ENCODE peak calls at places on chromosome 22, in six cellular contexts. One of them, this sample, is unnamed.

GRCh38 chr22:47351836-47352579 is 589.6 kb downstream of the TBC1D22A start:
- DNase-seq in IMR-90: no peak
- DNase-seq in GM12865: no peak
- DNase-seq in heart right ventricle: no peak
- DNase-seq in AG09309: no peak
- DNase-seq in CD4-positive, alpha-beta T cell: no peak
- DNase-seq in this sample: no peak

GRCh38 chr22:36910461-36910860 is 3.0 kb upstream of the CSF2RB start:
- DNase-seq in heart right ventricle: no peak
- DNase-seq in CD4-positive, alpha-beta T cell: no peak
- DNase-seq in IMR-90: no peak
- DNase-seq in GM12865: no peak
- DNase-seq in AG09309: peak
- DNase-seq in this sample: no peak

GRCh38 chr22:16717699-16718558 is 107.3 kb downstream of the XKR3 start:
- DNase-seq in AG09309: no peak
- DNase-seq in IMR-90: no peak
- DNase-seq in CD4-positive, alpha-beta T cell: no peak
- DNase-seq in GM12865: no peak
- DNase-seq in heart right ventricle: no peak
- DNase-seq in this sample: no peak

GRCh38 chr22:46457502-46458488 is 79.6 kb downstream of the CELSR1 start:
- DNase-seq in heart right ventricle: no peak
- DNase-seq in AG09309: no peak
- DNase-seq in CD4-positive, alpha-beta T cell: no peak
- DNase-seq in GM12865: no peak
- DNase-seq in IMR-90: peak
- DNase-seq in this sample: no peak

GRCh38 chr22:33851240-33851639 is 69.0 kb downstream of the LARGE1 start:
- DNase-seq in IMR-90: peak
- DNase-seq in heart right ventricle: no peak
- DNase-seq in CD4-positive, alpha-beta T cell: no peak
- DNase-seq in AG09309: no peak
- DNase-seq in GM12865: no peak
- DNase-seq in this sample: no peak

GRCh38 chr22:21031545-21032036 is 770 bp downstream of the SLC7A4 start:
- DNase-seq in IMR-90: no peak
- DNase-seq in GM12865: no peak
- DNase-seq in CD4-positive, alpha-beta T cell: no peak
- DNase-seq in AG09309: no peak
- DNase-seq in heart right ventricle: no peak
- DNase-seq in this sample: no peak

GRCh38 chr22:49325531-49326395 is 501.9 kb downstream of the BRD1 start:
- DNase-seq in heart right ventricle: no peak
- DNase-seq in CD4-positive, alpha-beta T cell: no peak
- DNase-seq in IMR-90: no peak
- DNase-seq in GM12865: no peak
- DNase-seq in AG09309: no peak
- DNase-seq in this sample: no peak

GRCh38 chr22:37098976-37099577 is 10.4 kb downstream of the TMPRSS6 start:
- DNase-seq in heart right ventricle: no peak
- DNase-seq in CD4-positive, alpha-beta T cell: no peak
- DNase-seq in AG09309: no peak
- DNase-seq in GM12865: no peak
- DNase-seq in IMR-90: no peak
- DNase-seq in this sample: no peak

GRCh38 chr22:19120829-19121630 is 1.2 kb downstream of the DGCR2 start:
- DNase-seq in heart right ventricle: no peak
- DNase-seq in IMR-90: peak
- DNase-seq in GM12865: no peak
- DNase-seq in CD4-positive, alpha-beta T cell: no peak
- DNase-seq in AG09309: no peak
- DNase-seq in this sample: no peak

GRCh38 chr22:30285176-30285845 is 4.0 kb downstream of the CASTOR1 start:
- DNase-seq in GM12865: no peak
- DNase-seq in IMR-90: no peak
- DNase-seq in heart right ventricle: no peak
- DNase-seq in AG09309: no peak
- DNase-seq in CD4-positive, alpha-beta T cell: no peak
- DNase-seq in this sample: no peak

GRCh38 chr22:33057363-33057995 is 702 bp downstream of the SYN3 start:
- DNase-seq in heart right ventricle: no peak
- DNase-seq in AG09309: no peak
- DNase-seq in IMR-90: no peak
- DNase-seq in CD4-positive, alpha-beta T cell: no peak
- DNase-seq in GM12865: no peak
- DNase-seq in this sample: no peak

GRCh38 chr22:19287889-19288288 is 3.6 kb downstream of the CLTCL1 start:
- DNase-seq in GM12865: no peak
- DNase-seq in CD4-positive, alpha-beta T cell: no peak
- DNase-seq in AG09309: peak
- DNase-seq in heart right ventricle: no peak
- DNase-seq in IMR-90: peak
- DNase-seq in this sample: no peak

DNA sequence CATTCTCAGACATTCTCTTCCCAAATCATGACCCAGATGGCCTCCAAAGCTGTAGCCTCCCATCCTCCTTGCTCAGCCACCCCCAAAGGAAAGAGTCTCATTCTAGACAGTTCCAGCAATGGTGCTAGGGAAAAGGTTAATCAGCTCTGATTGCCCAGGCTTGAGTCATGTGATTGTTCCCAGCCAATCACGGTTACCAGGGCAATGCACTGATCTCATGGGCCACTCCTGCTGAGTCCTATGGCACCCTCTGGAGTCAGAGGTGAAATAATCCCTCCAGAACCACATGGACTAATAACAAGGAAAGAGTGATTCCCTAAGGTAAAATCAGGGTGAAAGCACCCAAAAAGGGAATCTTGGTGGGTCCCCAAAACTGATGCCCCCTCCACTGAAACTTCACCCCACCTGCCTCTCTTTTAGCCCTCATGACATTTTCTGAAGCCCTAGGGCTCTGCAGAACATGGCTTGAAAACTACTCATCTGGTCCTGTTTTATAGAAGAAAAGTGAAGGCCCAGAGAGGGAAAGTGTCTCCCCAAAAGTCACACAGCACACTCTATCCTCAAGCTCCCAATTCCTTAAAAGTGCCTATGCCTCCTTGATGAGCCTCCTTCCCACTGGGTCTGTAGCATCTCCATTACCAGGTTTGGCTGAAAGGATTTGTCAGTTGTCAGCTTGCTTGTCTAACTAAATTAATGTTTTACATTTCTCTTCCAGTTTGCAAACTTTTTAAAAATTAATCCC is 203.7 kb downstream of the MN1 start:
- DNase-seq in IMR-90: no peak
- DNase-seq in GM12865: no peak
- DNase-seq in heart right ventricle: no peak
- DNase-seq in AG09309: no peak
- DNase-seq in CD4-positive, alpha-beta T cell: no peak
- DNase-seq in this sample: no peak
- TF ChIP-seq CTCF in IMR-90: no peak
- TF ChIP-seq CTCF in GM12865: no peak
- TF ChIP-seq CTCF in heart right ventricle: no peak
- TF ChIP-seq CTCF in AG09309: peak
- TF ChIP-seq CTCF in CD4-positive, alpha-beta T cell: no peak
- TF ChIP-seq CTCF in this sample: no peak

GRCh38 chr22:29267858-29268510 is at the start of the genes EWSR1 and RHBDD3:
- DNase-seq in GM12865: peak
- DNase-seq in heart right ventricle: peak
- DNase-seq in AG09309: peak
- DNase-seq in IMR-90: peak
- DNase-seq in CD4-positive, alpha-beta T cell: peak
- DNase-seq in this sample: peak
- TF ChIP-seq CTCF in GM12865: no peak
- TF ChIP-seq CTCF in heart right ventricle: peak
- TF ChIP-seq CTCF in AG09309: no peak
- TF ChIP-seq CTCF in IMR-90: no peak
- TF ChIP-seq CTCF in CD4-positive, alpha-beta T cell: no peak
- TF ChIP-seq CTCF in this sample: no peak

GRCh38 chr22:23178512-23179254 is 1.6 kb upstream of the BCR start:
- DNase-seq in GM12865: peak
- DNase-seq in heart right ventricle: peak
- DNase-seq in AG09309: no peak
- DNase-seq in CD4-positive, alpha-beta T cell: peak
- DNase-seq in IMR-90: peak
- DNase-seq in this sample: no peak

GRCh38 chr22:23180893-23181762 is 819 bp downstream of the BCR start:
- DNase-seq in heart right ventricle: no peak
- DNase-seq in AG09309: no peak
- DNase-seq in CD4-positive, alpha-beta T cell: no peak
- DNase-seq in IMR-90: no peak
- DNase-seq in GM12865: peak
- DNase-seq in this sample: peak

GRCh38 chr22:23179381-23180294 is 671 bp upstream of the BCR start:
- DNase-seq in GM12865: peak
- DNase-seq in heart right ventricle: peak
- DNase-seq in CD4-positive, alpha-beta T cell: no peak
- DNase-seq in IMR-90: no peak
- DNase-seq in AG09309: no peak
- DNase-seq in this sample: peak

GRCh38 chr22:23181763-23182288 is 1.5 kb downstream of the BCR start:
- DNase-seq in CD4-positive, alpha-beta T cell: no peak
- DNase-seq in heart right ventricle: no peak
- DNase-seq in IMR-90: no peak
- DNase-seq in AG09309: no peak
- DNase-seq in GM12865: no peak
- DNase-seq in this sample: peak

DNA sequence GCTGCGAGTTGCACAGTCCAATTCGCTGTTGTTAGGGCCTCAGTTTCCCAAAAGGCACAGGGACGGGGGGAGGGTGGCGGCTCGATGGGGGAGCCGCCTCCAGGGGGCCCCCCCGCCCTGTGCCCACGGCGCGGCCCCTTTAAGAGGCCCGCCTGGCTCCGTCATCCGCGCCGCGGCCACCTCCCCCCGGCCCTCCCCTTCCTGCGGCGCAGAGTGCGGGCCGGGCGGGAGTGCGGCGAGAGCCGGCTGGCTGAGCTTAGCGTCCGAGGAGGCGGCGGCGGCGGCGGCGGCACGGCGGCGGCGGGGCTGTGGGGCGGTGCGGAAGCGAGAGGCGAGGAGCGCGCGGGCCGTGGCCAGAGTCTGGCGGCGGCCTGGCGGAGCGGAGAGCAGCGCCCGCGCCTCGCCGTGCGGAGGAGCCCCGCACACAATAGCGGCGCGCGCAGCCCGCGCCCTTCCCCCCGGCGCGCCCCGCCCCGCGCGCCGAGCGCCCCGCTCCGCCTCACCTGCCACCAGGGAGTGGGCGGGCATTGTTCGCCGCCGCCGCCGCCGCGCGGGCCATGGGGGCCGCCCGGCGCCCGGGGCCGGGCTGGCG is at the start of gene BCR:
- DNase-seq in GM12865: peak
- DNase-seq in IMR-90: peak
- DNase-seq in AG09309: peak
- DNase-seq in CD4-positive, alpha-beta T cell: peak
- DNase-seq in heart right ventricle: peak
- DNase-seq in this sample: peak
- TF ChIP-seq CTCF in GM12865: no peak
- TF ChIP-seq CTCF in IMR-90: no peak
- TF ChIP-seq CTCF in AG09309: peak
- TF ChIP-seq CTCF in CD4-positive, alpha-beta T cell: no peak
- TF ChIP-seq CTCF in heart right ventricle: no peak
- TF ChIP-seq CTCF in this sample: peak

GRCh38 chr22:41197046-41197807 is 7.9 kb upstream of the L3MBTL2 start:
- DNase-seq in IMR-90: peak
- DNase-seq in GM12865: peak
- DNase-seq in CD4-positive, alpha-beta T cell: peak
- DNase-seq in heart right ventricle: peak
- DNase-seq in AG09309: no peak
- DNase-seq in this sample: peak
- TF ChIP-seq CTCF in IMR-90: peak
- TF ChIP-seq CTCF in GM12865: no peak
- TF ChIP-seq CTCF in CD4-positive, alpha-beta T cell: no peak
- TF ChIP-seq CTCF in heart right ventricle: peak
- TF ChIP-seq CTCF in AG09309: peak
- TF ChIP-seq CTCF in this sample: peak

GRCh38 chr22:23115369-23115768 is 26.4 kb downstream of the RSPH14 start:
- DNase-seq in IMR-90: no peak
- DNase-seq in GM12865: no peak
- DNase-seq in heart right ventricle: no peak
- DNase-seq in AG09309: no peak
- DNase-seq in CD4-positive, alpha-beta T cell: no peak
- DNase-seq in this sample: no peak
- TF ChIP-seq CTCF in IMR-90: no peak
- TF ChIP-seq CTCF in GM12865: no peak
- TF ChIP-seq CTCF in heart right ventricle: no peak
- TF ChIP-seq CTCF in AG09309: no peak
- TF ChIP-seq CTCF in CD4-positive, alpha-beta T cell: no peak
- TF ChIP-seq CTCF in this sample: no peak

GRCh38 chr22:43345761-43346261 is 2.6 kb upstream of the SCUBE1 start:
- DNase-seq in AG09309: no peak
- DNase-seq in GM12865: peak
- DNase-seq in heart right ventricle: no peak
- DNase-seq in CD4-positive, alpha-beta T cell: no peak
- DNase-seq in IMR-90: no peak
- DNase-seq in this sample: no peak
- TF ChIP-seq CTCF in AG09309: no peak
- TF ChIP-seq CTCF in GM12865: no peak
- TF ChIP-seq CTCF in heart right ventricle: no peak
- TF ChIP-seq CTCF in CD4-positive, alpha-beta T cell: no peak
- TF ChIP-seq CTCF in IMR-90: no peak
- TF ChIP-seq CTCF in this sample: no peak